ENCODE peak calls at places on chromosomes 3 and 15, in nine cellular contexts. I, K, O, M, W, B, S, Z and L are unnamed samples.

GRCh38 chr15:48017747-48018146 is 103.0 kb upstream of the SLC24A5 start:
- DNase-seq in I (no peak), K (no peak), O (no peak), M (no peak), W (no peak), B (no peak), S (no peak), Z (no peak), L (no peak)

GRCh38 chr15:35696767-35697231 is 150.8 kb upstream of the DPH6 start:
- DNase-seq in I (peak), K (peak), O (no peak), M (peak), W (no peak), B (no peak), S (no peak), Z (peak), L (peak)

GRCh38 chr3:76321615-76322014 is 536.3 kb upstream of the ZNF717 start:
- DNase-seq in I (no peak), K (no peak), O (no peak), M (no peak), W (no peak), B (no peak), S (no peak), Z (no peak), L (no peak)

GRCh38 chr15:100932676-100933348 is 13.7 kb downstream of the LRRK1 start:
- DNase-seq in I (no peak), K (no peak), O (no peak), M (no peak), W (no peak), B (no peak), S (no peak), Z (no peak), L (no peak)

GRCh38 chr3:111595239-111595638 is at the start of gene ZBED2:
- DNase-seq in I (no peak), K (no peak), O (no peak), M (no peak), W (no peak), B (no peak), S (no peak), Z (no peak), L (no peak)

GRCh38 chr3:150410311-150411105 is 2.4 kb downstream of the TSC22D2 start:
- DNase-seq in I (no peak), K (no peak), O (peak), M (no peak), W (peak), B (peak), S (peak), Z (peak), L (no peak)

GRCh38 chr3:142180761-142181362 is 31.5 kb upstream of the TFDP2 start:
- DNase-seq in I (peak), K (peak), O (peak), M (peak), W (peak), B (peak), S (peak), Z (peak), L (peak)

GRCh38 chr3:160928183-160928718 is 172.2 kb downstream of the PPM1L start:
- DNase-seq in I (no peak), K (no peak), O (no peak), M (no peak), W (peak), B (no peak), S (no peak), Z (peak), L (no peak)

GRCh38 chr15:100777821-100778220 is 101.8 kb upstream of the ALDH1A3 start:
- DNase-seq in I (no peak), K (no peak), O (no peak), M (no peak), W (no peak), B (no peak), S (no peak), Z (no peak), L (peak)

GRCh38 chr15:57220220-57220619 is 156.1 kb upstream of the CGNL1 start:
- DNase-seq in I (peak), K (peak), O (no peak), M (no peak), W (no peak), B (no peak), S (no peak), Z (no peak), L (no peak)

GRCh38 chr3:184295771-184296170 is 3.3 kb upstream of the PSMD2 start:
- DNase-seq in I (no peak), K (no peak), O (peak), M (no peak), W (no peak), B (no peak), S (no peak), Z (no peak), L (no peak)

GRCh38 chr15:79341361-79341760 is 30.4 kb downstream of the TMED3 start:
- DNase-seq in I (no peak), K (no peak), O (no peak), M (no peak), W (no peak), B (no peak), S (no peak), Z (no peak), L (no peak)

GRCh38 chr15:67133026-67133425 is 67.6 kb downstream of the SMAD3 start:
- DNase-seq in I (no peak), K (no peak), O (no peak), M (no peak), W (no peak), B (no peak), S (no peak), Z (no peak), L (no peak)

GRCh38 chr3:30658328-30659052 is 52.1 kb downstream of the TGFBR2 start:
- DNase-seq in I (peak), K (peak), O (no peak), M (peak), W (peak), B (no peak), S (no peak), Z (peak), L (peak)

GRCh38 chr15:79957741-79958140 is 13.3 kb downstream of the BCL2A1 start:
- DNase-seq in I (no peak), K (no peak), O (no peak), M (no peak), W (no peak), B (no peak), S (no peak), Z (no peak), L (no peak)

GRCh38 chr3:115099115-115099884 is 47.8 kb downstream of the ZBTB20 start:
- DNase-seq in I (peak), K (no peak), O (no peak), M (no peak), W (no peak), B (no peak), S (no peak), Z (no peak), L (no peak)

GRCh38 chr3:197428117-197428761 is 127.5 kb downstream of the BDH1 start:
- DNase-seq in I (peak), K (peak), O (no peak), M (peak), W (peak), B (no peak), S (no peak), Z (peak), L (no peak)

GRCh38 chr15:73518876-73519594 is 76.1 kb downstream of the REC114 start:
- DNase-seq in I (no peak), K (no peak), O (no peak), M (no peak), W (peak), B (no peak), S (no peak), Z (no peak), L (no peak)

GRCh38 chr3:127822166-127822835 is at the start of gene MGLL:
- DNase-seq in I (peak), K (no peak), O (no peak), M (no peak), W (no peak), B (peak), S (peak), Z (peak), L (no peak)

GRCh38 chr3:187702507-187703033 is at the start of gene RTP2:
- DNase-seq in I (no peak), K (no peak), O (no peak), M (no peak), W (no peak), B (no peak), S (no peak), Z (no peak), L (no peak)

GRCh38 chr3:158642005-158642404 is 2.3 kb upstream of the GFM1 start:
- DNase-seq in I (no peak), K (no peak), O (no peak), M (no peak), W (no peak), B (no peak), S (no peak), Z (no peak), L (no peak)

GRCh38 chr3:141876891-141877561 is 583 bp downstream of the ATP1B3 start:
- DNase-seq in I (peak), K (no peak), O (peak), M (no peak), W (peak), B (peak), S (peak), Z (peak), L (no peak)

GRCh38 chr3:34140606-34141005 is 342.2 kb downstream of the PDCD6IP start:
- DNase-seq in I (peak), K (no peak), O (no peak), M (no peak), W (no peak), B (no peak), S (no peak), Z (no peak), L (no peak)

GRCh38 chr3:112084980-112085697 is 1.1 kb upstream of the C3orf52 start:
- DNase-seq in I (no peak), K (no peak), O (no peak), M (no peak), W (no peak), B (no peak), S (no peak), Z (peak), L (no peak)

GRCh38 chr3:146227486-146227885 is 23.4 kb downstream of the PLSCR4 start:
- DNase-seq in I (no peak), K (no peak), O (no peak), M (no peak), W (no peak), B (no peak), S (no peak), Z (no peak), L (no peak)

GRCh38 chr3:37498126-37499039 is 324.0 kb upstream of the LRRFIP2 start:
- DNase-seq in I (no peak), K (no peak), O (no peak), M (no peak), W (no peak), B (no peak), S (no peak), Z (no peak), L (no peak)

GRCh38 chr15:44536298-44536961 is 517 bp upstream of the EIF3J start:
- DNase-seq in I (no peak), K (peak), O (peak), M (peak), W (no peak), B (peak), S (peak), Z (peak), L (peak)

GRCh38 chr3:17188378-17188777 is 303.6 kb downstream of the PLCL2 start:
- DNase-seq in I (no peak), K (no peak), O (no peak), M (no peak), W (no peak), B (no peak), S (no peak), Z (no peak), L (no peak)

GRCh38 chr3:127273196-127273595 is 14.7 kb downstream of the PRR20G start:
- DNase-seq in I (no peak), K (no peak), O (no peak), M (no peak), W (no peak), B (no peak), S (no peak), Z (no peak), L (no peak)

GRCh38 chr3:78734048-78734637 is 1033.7 kb downstream of the ROBO1 start:
- DNase-seq in I (peak), K (peak), O (no peak), M (no peak), W (no peak), B (no peak), S (no peak), Z (peak), L (peak)

GRCh38 chr3:141082064-141082463 is 30.9 kb downstream of the SPSB4 start:
- DNase-seq in I (no peak), K (no peak), O (no peak), M (no peak), W (no peak), B (no peak), S (no peak), Z (no peak), L (no peak)

GRCh38 chr3:190458040-190458439 is 8.3 kb upstream of the TMEM207 start:
- DNase-seq in I (peak), K (no peak), O (no peak), M (no peak), W (peak), B (no peak), S (no peak), Z (peak), L (no peak)

GRCh38 chr15:74382004-74382816 is 14.8 kb upstream of the CYP11A1 start:
- DNase-seq in I (peak), K (peak), O (peak), M (peak), W (peak), B (peak), S (peak), Z (peak), L (peak)

GRCh38 chr15:80173022-80173759 is 20.4 kb downstream of the FAH start:
- DNase-seq in I (peak), K (no peak), O (peak), M (peak), W (peak), B (peak), S (peak), Z (peak), L (no peak)

GRCh38 chr3:81734742-81735141 is 26.7 kb downstream of the GBE1 start:
- DNase-seq in I (no peak), K (no peak), O (no peak), M (no peak), W (no peak), B (no peak), S (no peak), Z (peak), L (no peak)

GRCh38 chr3:88595025-88595424 is 445.3 kb downstream of the C3orf38 start:
- DNase-seq in I (peak), K (no peak), O (no peak), M (no peak), W (no peak), B (no peak), S (no peak), Z (no peak), L (no peak)

GRCh38 chr3:16319307-16319706 is 54.3 kb downstream of the OXNAD1 start:
- DNase-seq in I (no peak), K (no peak), O (no peak), M (peak), W (peak), B (no peak), S (no peak), Z (peak), L (no peak)

DNA sequence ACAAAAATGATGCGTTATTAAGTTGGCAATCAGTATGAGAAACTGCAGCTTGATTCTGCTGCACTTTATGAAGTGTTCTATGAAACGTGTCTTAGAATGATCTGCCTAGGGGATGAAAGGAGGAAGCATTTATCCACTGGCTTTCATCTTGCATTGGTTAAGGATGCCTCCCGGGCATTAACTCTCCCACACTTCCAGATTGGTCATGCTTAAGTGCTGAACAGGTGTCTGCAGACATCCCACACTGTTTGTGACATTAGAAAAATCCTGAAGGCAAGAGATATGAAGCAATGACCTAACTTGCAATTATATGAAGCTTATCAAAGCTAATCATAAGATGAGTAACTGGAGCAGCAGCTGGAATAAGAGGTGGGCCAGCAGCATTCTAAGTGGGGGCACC is 437.3 kb downstream of the NSUN3 start:
- DNase-seq in I (no peak), K (no peak), O (no peak), M (no peak), W (no peak), B (no peak), S (no peak), Z (no peak), L (no peak)
- H3K4me3 ChIP-seq in I (no peak), K (no peak), O (no peak), M (no peak), W (no peak), B (no peak), S (no peak), Z (no peak), L (no peak)

DNA sequence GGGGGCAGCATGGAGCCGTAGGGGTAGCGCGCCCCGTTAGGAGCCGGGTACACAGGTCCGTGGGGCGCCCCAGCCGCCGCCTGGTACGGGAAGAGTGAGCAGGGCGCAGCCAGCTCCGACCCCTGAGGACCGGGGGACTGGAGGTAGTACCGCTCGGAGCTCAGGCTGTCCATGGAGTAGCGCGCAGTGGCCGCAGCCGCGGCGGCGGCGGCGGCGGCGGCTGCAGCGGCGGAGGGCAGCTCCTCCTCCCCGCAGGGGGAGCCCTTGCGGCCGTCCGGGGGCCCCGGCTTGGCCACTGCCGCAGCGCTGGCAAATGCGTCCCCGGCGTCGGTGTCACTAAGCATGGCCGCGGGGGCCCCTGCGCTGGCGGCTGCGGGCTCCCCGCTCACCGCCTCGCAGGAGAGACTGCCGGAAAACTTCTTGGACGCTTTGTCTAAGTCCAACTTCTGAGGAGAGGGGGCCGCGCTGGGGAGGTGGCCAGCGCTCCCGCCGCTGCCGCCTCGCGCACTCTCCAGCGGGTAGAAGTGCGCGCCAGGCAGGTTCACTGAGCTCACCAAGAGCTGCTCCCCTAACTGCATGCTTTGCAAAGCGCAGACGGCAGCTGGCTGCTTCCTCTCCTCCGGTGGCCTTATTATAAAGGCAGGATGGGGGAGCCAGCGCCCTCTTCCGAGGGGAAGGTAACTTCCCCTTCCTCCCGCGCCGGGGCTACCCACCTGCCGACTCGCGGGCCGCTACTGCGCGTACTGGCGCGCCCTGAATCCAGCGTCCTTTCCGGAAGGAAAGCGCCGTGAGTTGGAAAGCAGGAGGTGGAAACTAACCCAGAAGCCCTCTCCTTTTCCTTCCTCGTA is at the start of gene EOMES:
- DNase-seq in I (peak), K (no peak), O (peak), M (peak), W (peak), B (no peak), S (peak), Z (peak), L (no peak)
- TF ChIP-seq CTCF in I (no peak), K (peak), O (peak), M (peak), W (peak), B (no peak), S (no peak), Z (peak), L (peak)

GRCh38 chr15:60809375-60809774 is 330.4 kb upstream of the ICE2 start:
- DNase-seq in I (no peak), K (no peak), O (no peak), M (no peak), W (no peak), B (no peak), S (no peak), Z (no peak), L (no peak)
- H3K4me3 ChIP-seq in I (no peak), K (no peak), O (no peak), M (no peak), W (no peak), B (no peak), S (no peak), Z (no peak), L (no peak)

GRCh38 chr3:157495846-157496245 is 7.4 kb downstream of the VEPH1 start:
- DNase-seq in I (no peak), K (no peak), O (no peak), M (no peak), W (no peak), B (no peak), S (no peak), Z (no peak), L (no peak)

GRCh38 chr3:157491136-157491535 is 12.1 kb downstream of the VEPH1 start:
- DNase-seq in I (no peak), K (no peak), O (no peak), M (no peak), W (no peak), B (no peak), S (no peak), Z (peak), L (no peak)

GRCh38 chr3:157498374-157498773 is 4.8 kb downstream of the VEPH1 start:
- DNase-seq in I (no peak), K (no peak), O (no peak), M (no peak), W (no peak), B (no peak), S (no peak), Z (no peak), L (no peak)

GRCh38 chr3:157494581-157495281 is 8.5 kb downstream of the VEPH1 start:
- DNase-seq in I (no peak), K (no peak), O (no peak), M (no peak), W (no peak), B (no peak), S (no peak), Z (peak), L (no peak)

GRCh38 chr3:157493627-157494550 is 9.3 kb downstream of the VEPH1 start:
- DNase-seq in I (peak), K (peak), O (no peak), M (peak), W (peak), B (no peak), S (no peak), Z (peak), L (peak)
- TF ChIP-seq CTCF in I (peak), K (peak), O (peak), M (peak), W (peak), B (peak), S (peak), Z (peak), L (peak)

GRCh38 chr3:50604628-50605588 is 6.7 kb downstream of the CISH start:
- DNase-seq in I (no peak), K (no peak), O (peak), M (no peak), W (peak), B (peak), S (peak), Z (no peak), L (no peak)
- H3K4me3 ChIP-seq in I (no peak), K (no peak), O (no peak), M (no peak), W (no peak), B (no peak), S (peak), Z (no peak), L (no peak)

DNA sequence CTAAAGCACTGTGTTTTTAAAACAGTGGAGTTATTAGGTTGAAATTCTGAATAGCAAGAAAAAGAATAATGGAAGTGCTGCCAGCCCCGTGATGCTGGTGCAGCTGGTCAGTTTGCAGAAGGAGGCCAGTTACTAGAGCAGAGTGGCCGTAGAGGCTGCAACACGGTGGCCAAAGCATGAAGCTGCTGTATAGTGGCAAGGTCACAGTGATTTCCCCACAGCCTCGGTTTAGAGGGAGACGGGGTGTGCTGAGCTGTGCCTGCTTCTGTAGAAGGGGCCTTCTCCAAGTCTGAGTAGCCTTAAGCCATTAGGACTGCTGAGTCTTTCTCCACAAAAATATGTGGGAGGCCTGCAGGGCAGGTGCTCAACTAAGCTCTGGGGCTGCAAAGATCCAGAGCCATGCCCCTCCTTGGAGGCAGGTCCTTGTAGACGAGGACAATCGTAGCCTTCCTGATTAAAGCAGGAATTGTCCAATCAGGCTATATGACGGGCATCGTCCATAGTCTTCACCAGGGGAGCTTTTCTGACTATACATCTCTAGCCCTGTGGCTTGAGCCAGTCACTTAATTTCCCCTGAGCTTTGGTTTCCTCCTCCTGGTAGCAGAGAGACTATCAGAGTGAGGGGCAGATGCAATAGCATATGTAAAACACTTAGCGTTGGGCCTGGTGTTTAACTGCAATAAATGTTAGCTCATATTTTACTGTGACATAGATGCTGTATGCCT is 151.6 kb downstream of the PGPEP1L start:
- DNase-seq in I (no peak), K (no peak), O (no peak), M (no peak), W (no peak), B (no peak), S (no peak), Z (no peak), L (no peak)
- TF ChIP-seq CTCF in I (no peak), K (no peak), O (no peak), M (no peak), W (no peak), B (no peak), S (no peak), Z (no peak), L (no peak)